ENCODE peak calls at places on chromosomes 5 and 9, in nine cellular contexts. A, W, T, Z, K, N, I, B and H are unnamed samples.

GRCh38 chr5:148403344-148403743 is 19.6 kb downstream of the FBXO38 start:
- DNase-seq in A (no peak), W (no peak), T (no peak), Z (no peak), K (no peak), N (no peak), I (no peak), B (no peak), H (no peak)

GRCh38 chr9:87497604-87498045 is at the start of gene DAPK1:
- DNase-seq in A (no peak), W (peak; percentile 49), T (peak; percentile 11), Z (peak; percentile 55), K (peak; percentile 66), N (no peak), I (peak; percentile 60), B (no peak), H (peak; percentile 76)

GRCh38 chr5:10485142-10485795 is 43.6 kb downstream of the ROPN1L start:
- DNase-seq in A (no peak), W (no peak), T (no peak), Z (no peak), K (peak; percentile 61), N (no peak), I (peak; percentile 99), B (no peak), H (peak; percentile 86)

GRCh38 chr9:70177121-70177520 is 81.7 kb upstream of the SMC5 start:
- DNase-seq in A (no peak), W (no peak), T (no peak), Z (no peak), K (peak; percentile 16), N (no peak), I (no peak), B (no peak), H (no peak)

GRCh38 chr9:34652608-34653007 is 623 bp downstream of the IL11RA start:
- DNase-seq in A (no peak), W (no peak), T (no peak), Z (no peak), K (no peak), N (no peak), I (no peak), B (no peak), H (no peak)

GRCh38 chr5:10856646-10857332 is 95.8 kb upstream of the DAP start:
- DNase-seq in A (no peak), W (peak; percentile 89), T (peak; percentile 9), Z (no peak), K (peak; percentile 90), N (no peak), I (peak; percentile 91), B (peak; percentile 6), H (peak; percentile 33)

GRCh38 chr5:136193396-136193935 is 504 bp upstream of the SMIM32 start:
- DNase-seq in A (no peak), W (no peak), T (no peak), Z (no peak), K (no peak), N (no peak), I (no peak), B (no peak), H (no peak)

GRCh38 chr5:177300236-177300880 is 3.2 kb downstream of the RAB24 start:
- DNase-seq in A (no peak), W (peak; percentile 23), T (peak; percentile 30), Z (no peak), K (peak; percentile 58), N (peak; percentile 86), I (peak; percentile 75), B (no peak), H (peak; percentile 66)

GRCh38 chr5:96703384-96703910 is 41.3 kb downstream of the CAST start:
- DNase-seq in A (no peak), W (no peak), T (peak; percentile 77), Z (no peak), K (no peak), N (peak; percentile 80), I (no peak), B (no peak), H (no peak)

GRCh38 chr9:89768650-89769071 is 163.8 kb downstream of the GADD45G start:
- DNase-seq in A (no peak), W (no peak), T (no peak), Z (no peak), K (no peak), N (no peak), I (no peak), B (no peak), H (no peak)

GRCh38 chr9:136545966-136546696 is at the start of gene NOTCH1:
- DNase-seq in A (peak; percentile 81), W (peak; percentile 48), T (peak; percentile 93), Z (no peak), K (peak; percentile 88), N (peak; percentile 88), I (peak; percentile 91), B (peak; percentile 79), H (peak; percentile 95)

GRCh38 chr9:86732514-86732913 is 214.8 kb downstream of the GAS1 start:
- DNase-seq in A (no peak), W (peak; percentile 61), T (no peak), Z (no peak), K (peak; percentile 94), N (no peak), I (peak; percentile 94), B (no peak), H (no peak)

GRCh38 chr9:81490605-81491331 is 198.6 kb downstream of the TLE1 start:
- DNase-seq in A (no peak), W (peak; percentile 85), T (no peak), Z (no peak), K (peak; percentile 95), N (no peak), I (peak; percentile 95), B (no peak), H (peak; percentile 65)

GRCh38 chr5:150122158-150122510 is 33.5 kb downstream of the PDGFRB start:
- DNase-seq in A (no peak), W (no peak), T (peak; percentile 30), Z (no peak), K (peak; percentile 31), N (peak; percentile 75), I (no peak), B (no peak), H (peak; percentile 26)

GRCh38 chr9:113882181-113882580 is 6.1 kb downstream of the ZNF618 start:
- DNase-seq in A (no peak), W (no peak), T (no peak), Z (no peak), K (no peak), N (peak; percentile 27), I (no peak), B (no peak), H (no peak)

GRCh38 chr9:131436865-131437271 is 43.0 kb downstream of the PRRC2B start:
- DNase-seq in A (no peak), W (no peak), T (no peak), Z (no peak), K (no peak), N (no peak), I (no peak), B (no peak), H (no peak)

GRCh38 chr9:112793213-112793810 is 42.8 kb downstream of the SNX30 start:
- DNase-seq in A (peak; percentile 65), W (peak; percentile 58), T (peak; percentile 81), Z (peak; percentile 45), K (peak; percentile 72), N (peak; percentile 90), I (peak; percentile 43), B (peak; percentile 53), H (peak; percentile 32)

GRCh38 chr5:136028782-136029742 is at the start of gene TGFBI:
- DNase-seq in A (no peak), W (peak; percentile 15), T (no peak), Z (no peak), K (peak; percentile 72), N (no peak), I (peak; percentile 70), B (no peak), H (peak; percentile 63)

GRCh38 chr9:136690104-136690840 is 3.0 kb upstream of the AGPAT2 start:
- DNase-seq in A (no peak), W (no peak), T (no peak), Z (no peak), K (no peak), N (no peak), I (no peak), B (no peak), H (no peak)

GRCh38 chr5:124193371-124193789 is 553.1 kb downstream of the ZNF608 start:
- DNase-seq in A (no peak), W (peak; percentile 31), T (no peak), Z (no peak), K (no peak), N (no peak), I (peak; percentile 75), B (no peak), H (no peak)

GRCh38 chr9:133992780-133993634 is 883 bp upstream of the VAV2 start:
- DNase-seq in A (peak; percentile 56), W (peak; percentile 39), T (peak; percentile 58), Z (peak; percentile 78), K (peak; percentile 91), N (peak; percentile 77), I (peak; percentile 89), B (peak; percentile 57), H (peak; percentile 83)

GRCh38 chr5:138241688-138242547 is 28.8 kb upstream of the CDC23 start:
- DNase-seq in A (no peak), W (no peak), T (no peak), Z (no peak), K (peak; percentile 10), N (no peak), I (peak; percentile 32), B (peak; percentile 44), H (no peak)

GRCh38 chr9:29214162-29214520 is 1640.9 kb upstream of the C9orf72 start:
- DNase-seq in A (no peak), W (peak; percentile 24), T (no peak), Z (peak; percentile 89), K (peak; percentile 72), N (no peak), I (peak; percentile 3), B (no peak), H (no peak)

GRCh38 chr5:126419102-126419501 is 4.1 kb upstream of the GRAMD2B start:
- DNase-seq in A (no peak), W (no peak), T (no peak), Z (no peak), K (no peak), N (no peak), I (no peak), B (no peak), H (no peak)

GRCh38 chr9:127531676-127532075 is 80.4 kb downstream of the LRSAM1 start:
- DNase-seq in A (no peak), W (no peak), T (no peak), Z (no peak), K (no peak), N (no peak), I (no peak), B (no peak), H (no peak)

GRCh38 chr5:1724822-1725602 is 74.6 kb downstream of the MRPL36 start:
- DNase-seq in A (no peak), W (no peak), T (no peak), Z (no peak), K (no peak), N (peak; percentile 38), I (peak; percentile 7), B (no peak), H (no peak)

GRCh38 chr9:80320916-80321315 is 749.2 kb downstream of the TLE4 start:
- DNase-seq in A (no peak), W (peak; percentile 67), T (no peak), Z (no peak), K (peak; percentile 60), N (no peak), I (peak; percentile 82), B (no peak), H (peak; percentile 23)

GRCh38 chr9:77744877-77745435 is 96.8 kb upstream of the GNA14 start:
- DNase-seq in A (no peak), W (no peak), T (no peak), Z (no peak), K (no peak), N (no peak), I (no peak), B (no peak), H (no peak)

GRCh38 chr5:113218200-113218599 is 216.6 kb downstream of the TSSK1B start:
- DNase-seq in A (no peak), W (no peak), T (no peak), Z (no peak), K (no peak), N (no peak), I (no peak), B (no peak), H (no peak)

GRCh38 chr9:124122813-124123462 is 111.4 kb downstream of the LHX2 start:
- DNase-seq in A (no peak), W (peak; percentile 11), T (no peak), Z (no peak), K (peak; percentile 45), N (no peak), I (no peak), B (no peak), H (no peak)

GRCh38 chr9:122090287-122090883 is 2.7 kb downstream of the TTLL11 start:
- DNase-seq in A (no peak), W (no peak), T (no peak), Z (no peak), K (no peak), N (no peak), I (no peak), B (no peak), H (no peak)